ENCODE peak calls at places on chromosomes 12 and 14, in seven cellular contexts. B is MM.1S, T is tibial artery, L is mammary epithelial cell, W is A549, Q is RWPE1, C is suprapubic skin. G is an unnamed sample.

GRCh38 chr12:61385771-61386170 is 874.4 kb upstream of the USP15 start:
- DNase-seq in C (no peak), Q (peak; percentile 8), W (no peak), L (peak; percentile 68), B (no peak), T (no peak), G (no peak)

GRCh38 chr14:90846511-90846910 is 30.3 kb upstream of the TTC7B start:
- DNase-seq in W (no peak), C (no peak), B (no peak), T (no peak), L (peak; percentile 89), Q (peak; percentile 19), G (no peak)

GRCh38 chr14:36505892-36506731 is 13.9 kb downstream of the NKX2-1 start:
- DNase-seq in C (no peak), L (no peak), B (no peak), Q (no peak), W (no peak), T (no peak), G (no peak)

GRCh38 chr12:19288603-19289244 is 150.6 kb upstream of the AEBP2 start:
- DNase-seq in T (no peak), B (peak; percentile 33), Q (peak; percentile 38), L (peak; percentile 23), W (peak; percentile 38), C (no peak), G (no peak)

GRCh38 chr14:37197421-37198272 is at the start of gene MIPOL1:
- DNase-seq in W (peak; percentile 76), C (peak; percentile 83), Q (peak; percentile 81), L (peak; percentile 89), B (no peak), T (peak; percentile 73), G (peak; percentile 69)

GRCh38 chr14:56159066-56159465 is 40.9 kb downstream of the PELI2 start:
- DNase-seq in L (peak; percentile 7), Q (no peak), W (no peak), B (no peak), C (no peak), T (no peak), G (no peak)

GRCh38 chr12:43292699-43293098 is 259.3 kb downstream of the ADAMTS20 start:
- DNase-seq in W (no peak), Q (no peak), T (no peak), L (peak; percentile 50), B (no peak), C (no peak), G (no peak)

GRCh38 chr12:110919720-110920119 is 659 bp downstream of the MYL2 start:
- DNase-seq in T (no peak), C (no peak), Q (no peak), W (no peak), L (no peak), B (no peak), G (no peak)

GRCh38 chr14:61406670-61407069 is 85.3 kb downstream of the PRKCH start:
- DNase-seq in W (no peak), L (no peak), B (no peak), C (no peak), Q (no peak), T (no peak), G (no peak)

GRCh38 chr12:12449533-12450025 is 92.7 kb downstream of the BORCS5 start:
- DNase-seq in C (no peak), T (no peak), Q (peak; percentile 51), W (peak; percentile 38), L (peak; percentile 95), B (no peak), G (no peak)

GRCh38 chr14:35808076-35808657 is 928 bp downstream of the RALGAPA1 start:
- DNase-seq in C (no peak), Q (peak; percentile 52), B (peak; percentile 37), W (no peak), L (peak; percentile 58), T (no peak), G (no peak)

GRCh38 chr14:71525663-71526246 is 406.5 kb upstream of the RGS6 start:
- DNase-seq in T (no peak), Q (no peak), L (no peak), B (no peak), C (no peak), W (no peak), G (no peak)

GRCh38 chr12:33006106-33006505 is 109.5 kb upstream of the PKP2 start:
- DNase-seq in L (peak; percentile 16), B (no peak), T (no peak), W (no peak), Q (no peak), C (no peak), G (no peak)

GRCh38 chr12:19410639-19411184 is 28.6 kb upstream of the AEBP2 start:
- DNase-seq in Q (no peak), T (no peak), C (no peak), W (no peak), B (no peak), L (no peak), G (no peak)

DNA sequence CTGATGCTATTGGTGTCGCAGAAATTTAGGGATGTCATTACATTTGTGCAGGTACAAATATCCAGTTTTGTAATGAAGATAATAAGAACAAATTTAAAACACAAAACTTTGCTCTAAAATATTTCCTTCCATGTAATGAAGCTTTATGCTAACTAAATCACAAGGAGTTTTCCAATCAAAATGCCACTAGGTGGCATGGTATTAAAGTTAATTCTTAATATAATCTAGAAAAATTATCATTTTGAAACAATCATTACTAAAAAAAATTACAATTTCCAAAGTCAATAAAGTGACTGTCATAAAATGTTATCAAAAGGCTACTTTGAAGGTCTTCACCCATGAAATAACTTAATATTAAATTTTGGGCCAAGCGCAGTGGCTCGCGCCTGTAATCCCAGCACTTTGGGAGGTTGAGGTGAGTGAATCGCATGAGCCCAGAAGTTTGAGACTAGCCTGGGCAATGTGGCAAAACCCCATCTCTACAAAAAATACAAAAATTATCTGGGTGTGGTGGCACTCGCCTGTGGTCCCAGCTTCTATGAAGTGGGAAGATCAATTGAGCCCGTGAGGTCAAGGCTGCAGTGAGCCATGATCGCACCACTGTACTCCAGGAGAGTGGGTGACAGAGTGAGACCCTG is 77.4 kb downstream of the KIF21A start:
- DNase-seq in L (no peak), Q (no peak), B (no peak), W (no peak), T (no peak), C (no peak), G (no peak)
- TF ChIP-seq CTCF in L (peak; percentile 33), Q (peak; percentile 16), B (peak; percentile 6), W (peak; percentile 41), T (no peak), C (no peak), G (no peak)

GRCh38 chr12:6165418-6165817 is 34.8 kb upstream of the CD9 start:
- DNase-seq in B (no peak), T (no peak), W (no peak), C (no peak), Q (no peak), L (no peak), G (no peak)
- H3K27ac ChIP-seq in B (no peak overlapping the region), T (no peak overlapping the region), W (no peak overlapping the region), C (no peak overlapping the region), Q (no peak overlapping the region), L (no peak overlapping the region), G (no peak overlapping the region)

GRCh38 chr12:115979351-115979750 is 298.1 kb downstream of the MED13L start:
- DNase-seq in B (no peak), W (no peak), T (no peak), C (no peak), Q (no peak), L (no peak), G (no peak)

GRCh38 chr12:115979851-115980250 is 297.6 kb downstream of the MED13L start:
- DNase-seq in T (no peak), Q (no peak), C (no peak), L (no peak), B (no peak), W (no peak), G (no peak)

GRCh38 chr12:115984607-115985006 is 292.9 kb downstream of the MED13L start:
- DNase-seq in Q (no peak), C (no peak), W (no peak), B (no peak), T (no peak), L (no peak), G (no peak)

GRCh38 chr12:115980339-115980738 is 297.2 kb downstream of the MED13L start:
- DNase-seq in Q (no peak), L (no peak), W (no peak), B (no peak), T (no peak), C (no peak), G (no peak)

DNA sequence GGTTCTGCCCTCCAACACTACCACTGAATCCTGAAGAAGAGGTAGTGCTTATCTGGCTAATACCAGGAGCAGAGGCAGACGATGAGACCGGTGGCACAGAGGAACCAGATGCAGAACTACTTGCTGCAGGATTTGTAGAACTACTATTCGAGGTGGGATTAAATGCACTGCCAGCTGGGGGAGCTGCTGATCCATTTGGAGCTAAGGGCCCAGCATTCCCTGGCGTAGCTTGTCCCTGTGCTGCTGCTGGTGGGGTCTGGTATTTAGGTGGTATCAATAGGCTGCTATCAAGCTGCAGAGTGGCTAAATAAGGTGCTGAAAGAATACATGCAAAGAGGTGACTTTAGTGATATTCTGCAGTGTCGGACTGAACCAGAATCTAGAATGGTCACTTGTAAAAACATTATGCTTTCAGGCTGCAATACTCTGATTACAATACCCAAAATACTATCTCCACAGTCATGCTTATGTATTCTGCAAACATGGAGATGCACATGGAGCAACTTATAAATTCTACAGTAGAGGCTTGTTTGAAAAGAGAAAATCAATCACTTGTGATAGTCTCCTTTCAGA is 294.2 kb downstream of the MED13L start:
- DNase-seq in L (no peak), W (peak; percentile 30), Q (no peak), T (no peak), B (no peak), C (no peak), G (no peak)
- TF ChIP-seq CTCF in L (peak; percentile 44), W (peak; percentile 57), Q (peak; percentile 21), T (no peak), B (no peak), C (no peak), G (peak; percentile 33)

GRCh38 chr14:103731916-103732867 is 16.6 kb downstream of the ZFYVE21 start:
- DNase-seq in B (no peak), C (no peak), Q (no peak), L (no peak), T (no peak), W (no peak), G (no peak)
- H3K27ac ChIP-seq in B (no peak overlapping the region), C (peak overlapping the region; percentile 32), Q (peak overlapping the region; percentile 53), L (no peak overlapping the region), T (no peak overlapping the region), W (no peak overlapping the region), G (no peak overlapping the region)

G was measured in AG04450.